ENCODE peak calls at places on chromosome 15, in ten cellular contexts. K, I, H, G, A, U, R, T, J and Z are unnamed samples.

GRCh38 chr15:23372284-23372683 is 17.7 kb downstream of the GOLGA8S start:
- DNase-seq in K (no peak), I (no peak), H (no peak), G (no peak), A (no peak), U (no peak), R (no peak), T (no peak), J (no peak), Z (peak; percentile 84)

GRCh38 chr15:88179562-88179961 is 77.0 kb downstream of the NTRK3 start:
- DNase-seq in K (no peak), I (no peak), H (no peak), G (no peak), A (no peak), U (no peak), R (no peak), T (no peak), J (no peak), Z (no peak)

GRCh38 chr15:80489030-80489594 is 84.9 kb downstream of the ARNT2 start:
- DNase-seq in K (no peak), I (no peak), H (no peak), G (no peak), A (no peak), U (peak; percentile 76), R (no peak), T (peak; percentile 15), J (no peak), Z (no peak)

GRCh38 chr15:93033434-93034045 is 55.5 kb downstream of the RGMA start:
- DNase-seq in K (no peak), I (no peak), H (no peak), G (peak; percentile 5), A (no peak), U (no peak), R (no peak), T (no peak), J (no peak), Z (no peak)

GRCh38 chr15:83709246-83709645 is 55.3 kb downstream of the ADAMTSL3 start:
- DNase-seq in K (no peak), I (no peak), H (no peak), G (no peak), A (no peak), U (peak; percentile 13), R (no peak), T (peak; percentile 97), J (no peak), Z (no peak)

GRCh38 chr15:64046347-64047153 is at the start of gene DAPK2:
- DNase-seq in K (no peak), I (peak; percentile 47), H (no peak), G (peak; percentile 74), A (peak; percentile 91), U (peak; percentile 69), R (peak; percentile 69), T (peak; percentile 73), J (peak; percentile 67), Z (peak; percentile 82)

GRCh38 chr15:78072080-78072892 is 5.2 kb downstream of the TBC1D2B start:
- DNase-seq in K (no peak), I (peak; percentile 62), H (no peak), G (no peak), A (no peak), U (peak; percentile 72), R (peak; percentile 42), T (peak; percentile 15), J (no peak), Z (no peak)

GRCh38 chr15:65095011-65095746 is 18.6 kb downstream of the KBTBD13 start:
- DNase-seq in K (no peak), I (no peak), H (no peak), G (no peak), A (no peak), U (no peak), R (no peak), T (no peak), J (no peak), Z (no peak)

GRCh38 chr15:67104453-67104852 is 39.1 kb downstream of the SMAD3 start:
- DNase-seq in K (no peak), I (no peak), H (no peak), G (no peak), A (no peak), U (no peak), R (no peak), T (no peak), J (no peak), Z (no peak)

GRCh38 chr15:60122691-60123090 is 118.6 kb downstream of the FOXB1 start:
- DNase-seq in K (no peak), I (no peak), H (no peak), G (no peak), A (no peak), U (no peak), R (no peak), T (no peak), J (no peak), Z (no peak)

GRCh38 chr15:29533667-29534066 is 264.0 kb upstream of the NSMCE3 start:
- DNase-seq in K (no peak), I (no peak), H (peak; percentile 17), G (no peak), A (no peak), U (no peak), R (no peak), T (peak; percentile 34), J (no peak), Z (no peak)

GRCh38 chr15:67826717-67827560 is 1.6 kb downstream of the SKOR1 start:
- DNase-seq in K (no peak), I (no peak), H (no peak), G (no peak), A (peak; percentile 41), U (no peak), R (no peak), T (no peak), J (no peak), Z (no peak)

GRCh38 chr15:44541282-44541958 is 4.5 kb downstream of the EIF3J start:
- DNase-seq in K (no peak), I (no peak), H (no peak), G (no peak), A (no peak), U (peak; percentile 89), R (no peak), T (peak; percentile 84), J (no peak), Z (no peak)

GRCh38 chr15:63190993-63191392 is 1.6 kb downstream of the RAB8B start:
- DNase-seq in K (no peak), I (no peak), H (no peak), G (no peak), A (no peak), U (no peak), R (no peak), T (no peak), J (no peak), Z (no peak)